ENCODE peak calls at places on chromosomes 11 and 22, in five cellular contexts. F, X, H, I and J are unnamed samples.

GRCh38 chr22:35506259-35506570 is 34.4 kb upstream of the RASD2 start:
- DNase-seq in F (no peak), X (no peak), H (peak), I (no peak), J (no peak)

GRCh38 chr11:94727766-94728165 is 40.4 kb upstream of the AMOTL1 start:
- DNase-seq in F (no peak), X (no peak), H (no peak), I (no peak), J (no peak)

GRCh38 chr22:48944756-48945620 is 882.7 kb downstream of the BRD1 start:
- DNase-seq in F (no peak), X (no peak), H (no peak), I (no peak), J (no peak)

GRCh38 chr11:57316017-57316416 is 8.7 kb downstream of the TNKS1BP1 start:
- DNase-seq in F (no peak), X (no peak), H (no peak), I (no peak), J (no peak)

GRCh38 chr11:34359548-34359891 is 1.7 kb upstream of the ABTB2 start:
- DNase-seq in F (no peak), X (no peak), H (no peak), I (peak), J (no peak)

GRCh38 chr11:19869946-19870589 is 157.4 kb downstream of the NAV2 start:
- DNase-seq in F (no peak), X (no peak), H (no peak), I (no peak), J (no peak)

GRCh38 chr11:119741369-119742262 is 12.6 kb upstream of the NECTIN1 start:
- DNase-seq in F (peak), X (no peak), H (peak), I (no peak), J (peak)

GRCh38 chr11:111633756-111634362 is 31.6 kb downstream of the SIK2 start:
- DNase-seq in F (no peak), X (no peak), H (peak), I (peak), J (no peak)

GRCh38 chr22:27220349-27220748 is 563.0 kb downstream of the MIAT start:
- DNase-seq in F (no peak), X (no peak), H (peak), I (no peak), J (no peak)

GRCh38 chr11:61004037-61004641 is 32.7 kb downstream of the CD6 start:
- DNase-seq in F (no peak), X (no peak), H (no peak), I (no peak), J (no peak)

GRCh38 chr22:27875951-27876350 is 43.1 kb downstream of the PITPNB start:
- DNase-seq in F (no peak), X (no peak), H (no peak), I (no peak), J (no peak)

GRCh38 chr11:113305440-113306336 is 8.7 kb upstream of the TTC12 start:
- DNase-seq in F (peak), X (peak), H (peak), I (peak), J (peak)

GRCh38 chr11:75345455-75346224 is 5.8 kb downstream of the ARRB1 start:
- DNase-seq in F (no peak), X (no peak), H (no peak), I (no peak), J (no peak)

GRCh38 chr11:67266424-67267187 is at the start of gene GRK2:
- DNase-seq in F (peak), X (no peak), H (peak), I (peak), J (peak)

GRCh38 chr11:108559904-108560303 is 33.7 kb downstream of the EXPH5 start:
- DNase-seq in F (no peak), X (no peak), H (peak), I (no peak), J (no peak)